ENCODE peak calls at places on chromosomes 4 and X, in six cellular contexts. X is cardiac muscle cell, B is A549, E is uterus, M is psoas muscle, U is hepatocyte. F is an unnamed sample. For H3K4me1, the result is how much of the 10 kb centered on the place peaks cover.

GRCh38 chr4:47374477-47374876 is 89.0 kb downstream of the COMMD8 start:
- DNase-seq in X (no peak), B (no peak), E (no peak), M (no peak), U (no peak), F (no peak)

GRCh38 chr4:108113229-108113628 is 55.5 kb downstream of the LEF1 start:
- DNase-seq in X (no peak), B (no peak), E (no peak), M (peak), U (no peak), F (no peak)

GRCh38 chrX:68238568-68238967 is 194.7 kb downstream of the OPHN1 start:
- DNase-seq in X (no peak), B (no peak), E (no peak), M (no peak), U (no peak), F (no peak)

GRCh38 chr4:124946696-124947095 is 234.2 kb upstream of the ANKRD50 start:
- DNase-seq in X (no peak), B (no peak), E (no peak), M (no peak), U (no peak), F (no peak)

GRCh38 chrX:150790021-150790420 is 96.8 kb downstream of the MTMR1 start:
- DNase-seq in X (no peak), B (no peak), E (no peak), M (no peak), U (no peak), F (no peak)

GRCh38 chrX:9207142-9207541 is 173.2 kb upstream of the FAM9B start:
- DNase-seq in X (peak), B (no peak), E (peak), M (no peak), U (no peak), F (no peak)

GRCh38 chr4:89838005-89838404 is 1.0 kb upstream of the SNCA start:
- DNase-seq in X (peak), B (no peak), E (no peak), M (no peak), U (peak), F (no peak)

GRCh38 chr4:89434364-89434988 is 126.9 kb upstream of the GPRIN3 start:
- DNase-seq in X (peak), B (peak), E (no peak), M (no peak), U (peak), F (no peak)

GRCh38 chr4:26717332-26717731 is 133.4 kb downstream of the TBC1D19 start:
- DNase-seq in X (peak), B (no peak), E (no peak), M (no peak), U (no peak), F (no peak)

GRCh38 chrX:118181030-118181429 is 64.4 kb upstream of the KLHL13 start:
- DNase-seq in X (peak), B (no peak), E (no peak), M (no peak), U (no peak), F (no peak)

GRCh38 chr4:143773998-143774898 is 73.8 kb upstream of the FREM3 start:
- DNase-seq in X (peak), B (peak), E (no peak), M (no peak), U (peak), F (no peak)

GRCh38 chr4:2617955-2618354 is 81.5 kb downstream of the FAM193A start:
- DNase-seq in X (no peak), B (no peak), E (no peak), M (no peak), U (no peak), F (no peak)

GRCh38 chr4:18917689-18918088 is 896.1 kb upstream of the LCORL start:
- DNase-seq in X (no peak), B (no peak), E (no peak), M (no peak), U (no peak), F (no peak)

GRCh38 chrX:78747471-78747870 is at the start of gene LPAR4:
- DNase-seq in X (peak), B (no peak), E (no peak), M (no peak), U (peak), F (no peak)

GRCh38 chr4:79395883-79396282 is 12.1 kb downstream of the GK2 start:
- DNase-seq in X (no peak), B (no peak), E (no peak), M (no peak), U (no peak), F (no peak)

GRCh38 chrX:11929476-11929875 is 171.4 kb downstream of the MSL3 start:
- DNase-seq in X (no peak), B (no peak), E (no peak), M (no peak), U (no peak), F (no peak)

GRCh38 chr4:32290102-32290501 is 1569.9 kb downstream of the PCDH7 start:
- DNase-seq in X (no peak), B (no peak), E (no peak), M (no peak), U (no peak), F (no peak)

GRCh38 chrX:151985955-151986354 is 11.5 kb upstream of the GABRE start:
- DNase-seq in X (peak), B (no peak), E (no peak), M (no peak), U (peak), F (no peak)

GRCh38 chrX:13955095-13955647 is 74.5 kb downstream of the GEMIN8 start:
- DNase-seq in X (no peak), B (no peak), E (no peak), M (no peak), U (no peak), F (no peak)

GRCh38 chrX:110258552-110258951 is 59.3 kb downstream of the AMMECR1 start:
- DNase-seq in X (peak), B (no peak), E (no peak), M (no peak), U (no peak), F (no peak)

GRCh38 chr4:85496146-85496849 is 21.3 kb downstream of the ARHGAP24 start:
- DNase-seq in X (peak), B (no peak), E (no peak), M (no peak), U (no peak), F (no peak)

GRCh38 chrX:82813671-82814078 is 694.4 kb upstream of the POU3F4 start:
- DNase-seq in X (peak), B (peak), E (no peak), M (no peak), U (peak), F (peak)

GRCh38 chr4:130233377-130234047 is 1137.6 kb downstream of the C4orf33 start:
- DNase-seq in X (peak), B (no peak), E (no peak), M (no peak), U (no peak), F (no peak)

GRCh38 chr4:151219091-151219490 is 57.9 kb upstream of the PRSS48 start:
- DNase-seq in X (no peak), B (no peak), E (no peak), M (no peak), U (no peak), F (no peak)

GRCh38 chr4:3384391-3384770 is 57.4 kb upstream of the HGFAC start:
- DNase-seq in X (no peak), B (no peak), E (no peak), M (no peak), U (no peak), F (peak)

GRCh38 chrX:121161501-121161933 is 114.1 kb downstream of the GLUD2 start:
- DNase-seq in X (no peak), B (no peak), E (no peak), M (no peak), U (no peak), F (no peak)

GRCh38 chr4:7067147-7067522 is 729 bp downstream of the GRPEL1 start:
- DNase-seq in X (no peak), B (no peak), E (no peak), M (peak), U (no peak), F (no peak)

GRCh38 chr4:115213705-115214104 is 100.3 kb upstream of the NDST4 start:
- DNase-seq in X (no peak), B (no peak), E (no peak), M (no peak), U (no peak), F (no peak)

GRCh38 chrX:86061407-86061806 is 14.0 kb upstream of the CHM start:
- DNase-seq in X (no peak), B (no peak), E (no peak), M (no peak), U (no peak), F (no peak)

DNA sequence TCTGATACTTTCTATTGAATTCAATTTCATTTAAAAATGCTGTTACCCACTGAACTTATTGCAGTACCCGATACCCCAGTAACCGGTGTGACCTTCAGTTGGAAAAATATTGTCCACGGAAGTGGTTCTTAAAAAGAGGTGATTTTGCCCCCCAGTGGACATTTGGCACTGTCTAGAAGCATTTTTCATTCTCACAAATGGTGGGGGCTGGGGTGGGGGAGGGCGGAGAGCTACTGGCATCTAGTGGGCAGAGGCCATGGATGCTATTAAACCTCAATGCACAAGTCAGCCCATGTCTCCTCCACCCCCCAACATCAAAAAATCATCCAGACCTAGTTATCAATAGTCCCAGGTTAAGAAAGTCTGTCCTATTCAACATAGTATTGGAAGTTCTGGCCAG is 19.6 kb upstream of the CHM start:
- DNase-seq in X (no peak), B (no peak), E (no peak), M (no peak), U (no peak), F (no peak)
- TF ChIP-seq CTCF in X (no peak), B (no peak), E (no peak), M (no peak), U (no peak), F (no peak)

DNA sequence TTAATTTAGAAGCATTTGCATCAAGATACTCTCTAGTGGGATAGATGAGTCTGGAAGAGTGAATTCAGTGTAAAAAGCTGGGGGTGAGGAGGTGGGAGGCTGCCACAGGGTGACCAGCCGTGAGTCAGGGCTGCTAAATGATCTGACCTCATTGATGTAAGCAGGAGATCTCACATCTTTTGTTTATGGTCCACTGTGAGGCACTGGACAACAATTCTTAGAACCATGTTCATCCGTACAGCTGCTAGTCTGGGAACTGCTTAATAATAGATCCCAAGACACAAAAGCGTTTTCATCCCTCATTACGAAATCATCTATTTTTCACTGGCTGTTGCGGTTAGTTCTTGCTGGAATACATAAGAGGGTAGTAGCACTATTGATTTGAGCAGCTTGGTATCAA is 14.1 kb downstream of the KLF3 start:
- DNase-seq in X (peak), B (no peak), E (no peak), M (no peak), U (no peak), F (no peak)
- H3K27ac ChIP-seq in X (no peak), B (no peak), E (peak), M (no peak), U (no peak), F (no peak)

GRCh38 chrX:122421434-122422121 is 762.5 kb upstream of the GRIA3 start:
- DNase-seq in X (no peak), B (no peak), E (no peak), M (no peak), U (no peak), F (no peak)
- H3K4me1 ChIP-seq in X (under half), B (under half), E (under half), M (under half), U (under half), F (under half)

GRCh38 chrX:149497054-149497453 is 8.1 kb downstream of the IDS start:
- DNase-seq in X (no peak), B (no peak), E (no peak), M (no peak), U (no peak), F (no peak)

GRCh38 chrX:149495573-149496071 is 9.5 kb downstream of the IDS start:
- DNase-seq in X (peak), B (peak), E (no peak), M (no peak), U (peak), F (no peak)

GRCh38 chrX:149494844-149495565 is 10.1 kb downstream of the IDS start:
- DNase-seq in X (no peak), B (peak), E (no peak), M (no peak), U (no peak), F (no peak)

GRCh38 chrX:149491812-149492211 is 13.3 kb downstream of the IDS start:
- DNase-seq in X (no peak), B (no peak), E (no peak), M (no peak), U (peak), F (no peak)

DNA sequence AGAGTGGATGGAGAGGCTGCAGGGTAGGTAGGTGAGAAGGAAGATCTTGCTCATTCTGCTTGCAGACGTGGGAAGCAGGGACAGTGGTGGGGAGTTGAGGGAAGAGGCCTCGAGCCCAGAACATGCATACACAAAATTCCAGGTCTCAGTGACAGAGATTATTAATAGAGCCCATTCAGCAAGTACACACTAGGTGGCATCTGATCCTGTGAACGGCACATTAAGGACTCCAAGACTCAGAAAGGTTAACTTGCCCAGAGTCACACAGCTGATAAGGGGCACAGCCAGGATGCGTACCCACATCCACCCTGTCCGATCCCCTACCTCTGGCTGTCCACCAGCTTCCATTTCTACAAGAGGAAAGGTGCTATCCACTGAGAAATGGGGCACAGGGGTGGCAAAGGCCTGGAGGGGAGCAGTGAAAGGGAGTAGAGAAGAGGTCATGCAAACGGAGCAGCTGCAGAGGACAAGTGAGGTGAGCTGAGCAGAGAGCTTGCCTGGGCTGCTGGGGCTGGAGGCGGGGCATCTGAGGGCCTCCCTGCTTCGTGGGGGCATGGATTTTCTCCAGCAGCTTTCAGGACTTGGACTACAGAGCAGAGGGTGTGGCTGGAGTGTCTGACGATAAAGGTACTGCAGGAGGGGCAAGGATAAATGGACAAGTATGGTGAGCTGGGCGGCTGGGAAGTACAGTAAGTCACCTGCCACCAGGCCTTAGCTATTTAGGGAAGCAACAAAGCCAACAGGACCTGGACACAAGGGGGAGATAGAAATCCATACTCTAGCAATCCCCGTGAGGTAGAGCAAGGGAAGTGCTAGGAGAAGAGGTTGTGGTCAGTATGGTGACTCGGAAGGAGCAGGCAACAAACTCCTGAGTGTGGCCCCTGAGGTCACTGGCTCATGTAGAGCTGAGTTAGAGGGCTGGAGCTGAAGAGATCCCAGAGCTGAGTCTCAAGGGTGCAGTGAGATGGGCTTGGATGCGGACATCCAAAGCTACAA is 11.2 kb downstream of the IDS start:
- DNase-seq in X (no peak), B (no peak), E (no peak), M (no peak), U (no peak), F (no peak)
- TF ChIP-seq CTCF in X (no peak), B (no peak), E (no peak), M (no peak), U (no peak), F (peak)

GRCh38 chrX:64097891-64098290 is 107.6 kb downstream of the AMER1 start:
- DNase-seq in X (no peak), B (no peak), E (no peak), M (no peak), U (no peak), F (no peak)

DNA sequence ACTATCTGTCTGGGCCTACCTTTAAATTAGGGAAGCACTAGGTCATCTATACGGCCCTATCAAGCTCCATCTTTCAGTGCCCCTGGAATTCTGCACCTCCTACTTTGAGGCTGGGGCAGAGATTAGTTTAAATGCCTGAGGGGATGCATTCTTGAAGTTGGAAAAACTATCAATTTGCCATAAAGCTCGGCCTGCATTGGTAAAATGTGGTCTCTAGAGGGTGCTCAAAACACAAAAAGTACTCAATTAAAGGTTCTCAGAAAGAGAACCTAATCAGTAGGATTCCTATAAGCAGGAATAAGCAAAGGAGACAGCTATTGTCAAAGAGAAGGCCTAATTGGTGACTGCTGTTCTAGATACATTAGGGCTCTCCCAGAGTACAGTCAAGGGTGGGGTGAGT is 111.7 kb downstream of the AMER1 start:
- DNase-seq in X (peak), B (no peak), E (no peak), M (no peak), U (no peak), F (no peak)
- H3K27ac ChIP-seq in X (no peak), B (no peak), E (peak), M (no peak), U (no peak), F (no peak)

DNA sequence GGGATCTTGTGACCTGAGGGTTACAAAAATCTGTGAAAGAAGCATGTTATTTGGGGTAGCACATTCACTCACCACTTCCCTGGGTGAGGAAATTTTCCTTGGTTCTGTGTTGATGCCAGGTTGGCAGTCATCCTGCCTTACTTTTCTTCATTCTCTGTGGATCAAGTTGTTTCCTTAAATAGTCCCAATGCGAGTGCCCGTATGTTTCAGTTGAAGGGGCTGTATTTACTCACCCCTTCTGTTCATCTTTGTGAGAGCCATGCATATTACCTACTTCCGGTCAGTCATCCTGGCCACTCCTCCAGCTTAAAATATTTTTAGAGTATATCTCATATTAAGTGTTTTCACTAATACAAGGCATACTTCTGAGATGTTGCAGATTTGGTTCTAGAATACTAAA is 2.6 kb upstream of the UGT2B7 start:
- DNase-seq in X (no peak), B (no peak), E (no peak), M (no peak), U (no peak), F (no peak)
- H3K4me1 ChIP-seq in X (under half), B (under half), E (under half), M (under half), U (under half), F (under half)

DNA sequence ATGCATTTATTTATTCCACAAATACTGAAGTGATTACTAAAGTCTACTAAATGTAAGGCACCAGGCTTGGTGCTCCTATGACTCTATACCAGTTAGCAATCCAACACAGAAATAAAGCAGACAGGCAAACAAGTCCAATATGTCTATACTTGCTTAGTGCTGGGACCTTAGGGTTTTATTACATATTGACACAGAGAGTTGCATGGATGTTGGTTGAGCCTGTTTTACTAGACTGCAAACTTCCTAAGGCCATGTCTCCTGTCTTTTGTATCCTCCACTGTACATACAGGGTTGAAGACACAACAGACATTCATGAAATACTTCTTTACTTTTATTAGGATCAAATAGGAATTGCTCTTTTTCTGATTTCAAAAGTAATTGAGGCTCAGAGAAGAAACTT is 69.0 kb downstream of the LNX1 start:
- DNase-seq in X (no peak), B (no peak), E (no peak), M (no peak), U (no peak), F (no peak)
- TF ChIP-seq CTCF in X (no peak), B (no peak), E (no peak), M (no peak), U (no peak), F (no peak)

GRCh38 chrX:130120746-130121504 is 10.6 kb upstream of the ELF4 start:
- DNase-seq in X (peak), B (peak), E (peak), M (peak), U (peak), F (no peak)
- H3K27ac ChIP-seq in X (no peak), B (peak), E (peak), M (peak), U (peak), F (peak)

F was measured in RWPE2.